ENCODE peak calls at places on chromosomes 3 and 15, in nine cellular contexts. One of them, this sample, is unnamed.

GRCh38 chr3:114527036-114527644 is 233.3 kb downstream of the TIGIT start:
- DNase-seq in AG10803: peak; percentile 41
- DNase-seq in occipital lobe: no peak
- DNase-seq in osteocyte: no peak
- DNase-seq in NCI-H510A treated with DMSO at 0.1 percent for 48 hours: no peak
- DNase-seq in HTR-8/SVneo: no peak
- DNase-seq in T1000: no peak
- DNase-seq in posterior cingulate gyrus: no peak
- DNase-seq in B cell: no peak
- DNase-seq in this sample: no peak

GRCh38 chr3:195467641-195468390 is 25.0 kb upstream of the ACAP2 start:
- DNase-seq in AG10803: peak; percentile 60
- DNase-seq in occipital lobe: no peak
- DNase-seq in osteocyte: no peak
- DNase-seq in NCI-H510A treated with DMSO at 0.1 percent for 48 hours: no peak
- DNase-seq in HTR-8/SVneo: no peak
- DNase-seq in T1000: no peak
- DNase-seq in posterior cingulate gyrus: no peak
- DNase-seq in B cell: no peak
- DNase-seq in this sample: no peak

GRCh38 chr3:134378818-134379217 is 4.6 kb upstream of the AMOTL2 start:
- DNase-seq in AG10803: no peak
- DNase-seq in occipital lobe: no peak
- DNase-seq in osteocyte: peak; percentile 36
- DNase-seq in NCI-H510A treated with DMSO at 0.1 percent for 48 hours: no peak
- DNase-seq in HTR-8/SVneo: no peak
- DNase-seq in T1000: no peak
- DNase-seq in posterior cingulate gyrus: no peak
- DNase-seq in B cell: no peak
- DNase-seq in this sample: no peak

GRCh38 chr3:113912551-113913246 is 35.1 kb upstream of the ZDHHC23 start:
- DNase-seq in AG10803: peak; percentile 64
- DNase-seq in occipital lobe: no peak
- DNase-seq in osteocyte: no peak
- DNase-seq in NCI-H510A treated with DMSO at 0.1 percent for 48 hours: peak; percentile 67
- DNase-seq in HTR-8/SVneo: peak; percentile 59
- DNase-seq in T1000: no peak
- DNase-seq in posterior cingulate gyrus: no peak
- DNase-seq in B cell: peak; percentile 58
- DNase-seq in this sample: peak; percentile 44

GRCh38 chr15:25930931-25931330 is 67.8 kb upstream of the ATP10A start:
- DNase-seq in AG10803: peak; percentile 34
- DNase-seq in occipital lobe: no peak
- DNase-seq in osteocyte: no peak
- DNase-seq in NCI-H510A treated with DMSO at 0.1 percent for 48 hours: no peak
- DNase-seq in HTR-8/SVneo: no peak
- DNase-seq in T1000: no peak
- DNase-seq in posterior cingulate gyrus: no peak
- DNase-seq in B cell: no peak
- DNase-seq in this sample: no peak

GRCh38 chr3:63961891-63962290 is 49.7 kb upstream of the SCAANT1 start:
- DNase-seq in AG10803: no peak
- DNase-seq in occipital lobe: no peak
- DNase-seq in osteocyte: no peak
- DNase-seq in NCI-H510A treated with DMSO at 0.1 percent for 48 hours: peak; percentile 52
- DNase-seq in HTR-8/SVneo: no peak
- DNase-seq in T1000: no peak
- DNase-seq in posterior cingulate gyrus: no peak
- DNase-seq in B cell: peak; percentile 52
- DNase-seq in this sample: peak; percentile 24

GRCh38 chr3:146156060-146156459 is 4.9 kb downstream of the PLOD2 start:
- DNase-seq in AG10803: peak; percentile 67
- DNase-seq in occipital lobe: no peak
- DNase-seq in osteocyte: no peak
- DNase-seq in NCI-H510A treated with DMSO at 0.1 percent for 48 hours: no peak
- DNase-seq in HTR-8/SVneo: no peak
- DNase-seq in T1000: no peak
- DNase-seq in posterior cingulate gyrus: peak; percentile 79
- DNase-seq in B cell: no peak
- DNase-seq in this sample: no peak

GRCh38 chr3:42336103-42336502 is 70.1 kb upstream of the CCK start:
- DNase-seq in AG10803: no peak
- DNase-seq in occipital lobe: no peak
- DNase-seq in osteocyte: no peak
- DNase-seq in NCI-H510A treated with DMSO at 0.1 percent for 48 hours: no peak
- DNase-seq in HTR-8/SVneo: no peak
- DNase-seq in T1000: no peak
- DNase-seq in posterior cingulate gyrus: no peak
- DNase-seq in B cell: no peak
- DNase-seq in this sample: no peak

GRCh38 chr15:90001062-90001682 is at the start of gene ZNF710:
- DNase-seq in AG10803: peak; percentile 73
- DNase-seq in occipital lobe: peak; percentile 28
- DNase-seq in osteocyte: no peak
- DNase-seq in NCI-H510A treated with DMSO at 0.1 percent for 48 hours: peak; percentile 16
- DNase-seq in HTR-8/SVneo: peak; percentile 48
- DNase-seq in T1000: no peak
- DNase-seq in posterior cingulate gyrus: peak; percentile 91
- DNase-seq in B cell: peak; percentile 52
- DNase-seq in this sample: peak; percentile 45

GRCh38 chr3:131708216-131708615 is 205.4 kb upstream of the MRPL3 start:
- DNase-seq in AG10803: peak; percentile 61
- DNase-seq in occipital lobe: no peak
- DNase-seq in osteocyte: no peak
- DNase-seq in NCI-H510A treated with DMSO at 0.1 percent for 48 hours: no peak
- DNase-seq in HTR-8/SVneo: no peak
- DNase-seq in T1000: no peak
- DNase-seq in posterior cingulate gyrus: no peak
- DNase-seq in B cell: no peak
- DNase-seq in this sample: no peak

GRCh38 chr15:45314960-45315359 is 62.9 kb downstream of the SLC28A2 start:
- DNase-seq in AG10803: peak; percentile 23
- DNase-seq in occipital lobe: no peak
- DNase-seq in osteocyte: no peak
- DNase-seq in NCI-H510A treated with DMSO at 0.1 percent for 48 hours: no peak
- DNase-seq in HTR-8/SVneo: no peak
- DNase-seq in T1000: no peak
- DNase-seq in posterior cingulate gyrus: no peak
- DNase-seq in B cell: peak; percentile 10
- DNase-seq in this sample: no peak

GRCh38 chr3:14719006-14719405 is 44.1 kb downstream of the C3orf20 start:
- DNase-seq in AG10803: peak; percentile 24
- DNase-seq in occipital lobe: no peak
- DNase-seq in osteocyte: no peak
- DNase-seq in NCI-H510A treated with DMSO at 0.1 percent for 48 hours: no peak
- DNase-seq in HTR-8/SVneo: no peak
- DNase-seq in T1000: no peak
- DNase-seq in posterior cingulate gyrus: no peak
- DNase-seq in B cell: no peak
- DNase-seq in this sample: no peak

GRCh38 chr15:33794425-33794824 is 173.9 kb upstream of the CHRM5 start:
- DNase-seq in AG10803: no peak
- DNase-seq in occipital lobe: no peak
- DNase-seq in osteocyte: no peak
- DNase-seq in NCI-H510A treated with DMSO at 0.1 percent for 48 hours: no peak
- DNase-seq in HTR-8/SVneo: no peak
- DNase-seq in T1000: no peak
- DNase-seq in posterior cingulate gyrus: no peak
- DNase-seq in B cell: no peak
- DNase-seq in this sample: no peak

GRCh38 chr15:27272446-27272845 is 301.5 kb downstream of the GABRG3 start:
- DNase-seq in AG10803: no peak
- DNase-seq in occipital lobe: no peak
- DNase-seq in osteocyte: no peak
- DNase-seq in NCI-H510A treated with DMSO at 0.1 percent for 48 hours: no peak
- DNase-seq in HTR-8/SVneo: no peak
- DNase-seq in T1000: no peak
- DNase-seq in posterior cingulate gyrus: no peak
- DNase-seq in B cell: no peak
- DNase-seq in this sample: no peak

GRCh38 chr15:55289011-55289572 is 521 bp downstream of the RAB27A start:
- DNase-seq in AG10803: peak; percentile 48
- DNase-seq in occipital lobe: no peak
- DNase-seq in osteocyte: no peak
- DNase-seq in NCI-H510A treated with DMSO at 0.1 percent for 48 hours: peak; percentile 1
- DNase-seq in HTR-8/SVneo: no peak
- DNase-seq in T1000: no peak
- DNase-seq in posterior cingulate gyrus: no peak
- DNase-seq in B cell: peak; percentile 37
- DNase-seq in this sample: no peak

GRCh38 chr15:34039506-34040123 is 611 bp upstream of the AVEN start:
- DNase-seq in AG10803: no peak
- DNase-seq in occipital lobe: no peak
- DNase-seq in osteocyte: no peak
- DNase-seq in NCI-H510A treated with DMSO at 0.1 percent for 48 hours: no peak
- DNase-seq in HTR-8/SVneo: no peak
- DNase-seq in T1000: no peak
- DNase-seq in posterior cingulate gyrus: no peak
- DNase-seq in B cell: peak; percentile 23
- DNase-seq in this sample: no peak

This sample was measured in NCI-H460.